ENCODE peak calls at places on chromosomes 11 and 22, in seven cellular contexts. One of them, this sample, is unnamed.

GRCh38 chr11:6693342-6694228 is 10.4 kb upstream of the MRPL17 start:
- DNase-seq in body of pancreas: no peak
- DNase-seq in left ventricle myocardium inferior: no peak
- DNase-seq in cardiac muscle cell: no peak
- DNase-seq in PC-3: peak; percentile 72
- DNase-seq in CD8-positive, alpha-beta memory T cell: peak; percentile 24
- DNase-seq in prostate gland: no peak
- DNase-seq in this sample: no peak

GRCh38 chr11:19419021-19419750 is 178.4 kb upstream of the E2F8 start:
- DNase-seq in cardiac muscle cell: no peak
- DNase-seq in PC-3: peak; percentile 32
- DNase-seq in left ventricle myocardium inferior: no peak
- DNase-seq in CD8-positive, alpha-beta memory T cell: no peak
- DNase-seq in body of pancreas: no peak
- DNase-seq in prostate gland: no peak
- DNase-seq in this sample: peak; percentile 32

GRCh38 chr22:50326959-50327710 is at the start of gene DENND6B:
- DNase-seq in body of pancreas: peak; percentile 89
- DNase-seq in cardiac muscle cell: peak; percentile 90
- DNase-seq in PC-3: peak; percentile 76
- DNase-seq in left ventricle myocardium inferior: peak; percentile 85
- DNase-seq in prostate gland: peak; percentile 76
- DNase-seq in CD8-positive, alpha-beta memory T cell: peak; percentile 59
- DNase-seq in this sample: peak; percentile 81

GRCh38 chr22:50545522-50546325 is at the start of gene KLHDC7B:
- DNase-seq in left ventricle myocardium inferior: no peak
- DNase-seq in body of pancreas: no peak
- DNase-seq in prostate gland: no peak
- DNase-seq in CD8-positive, alpha-beta memory T cell: no peak
- DNase-seq in cardiac muscle cell: no peak
- DNase-seq in PC-3: no peak
- DNase-seq in this sample: no peak

GRCh38 chr11:106399075-106399500 is 321.6 kb downstream of the AASDHPPT start:
- DNase-seq in body of pancreas: peak; percentile 30
- DNase-seq in prostate gland: no peak
- DNase-seq in PC-3: peak; percentile 99
- DNase-seq in CD8-positive, alpha-beta memory T cell: no peak
- DNase-seq in cardiac muscle cell: no peak
- DNase-seq in left ventricle myocardium inferior: no peak
- DNase-seq in this sample: no peak

GRCh38 chr11:59787816-59788215 is 22.8 kb downstream of the MRPL16 start:
- DNase-seq in prostate gland: no peak
- DNase-seq in PC-3: peak; percentile 23
- DNase-seq in CD8-positive, alpha-beta memory T cell: no peak
- DNase-seq in cardiac muscle cell: peak; percentile 65
- DNase-seq in body of pancreas: no peak
- DNase-seq in left ventricle myocardium inferior: no peak
- DNase-seq in this sample: no peak

GRCh38 chr11:67138922-67139321 is 19.9 kb downstream of the KDM2A start:
- DNase-seq in body of pancreas: no peak
- DNase-seq in CD8-positive, alpha-beta memory T cell: no peak
- DNase-seq in left ventricle myocardium inferior: no peak
- DNase-seq in prostate gland: no peak
- DNase-seq in PC-3: no peak
- DNase-seq in cardiac muscle cell: no peak
- DNase-seq in this sample: no peak

GRCh38 chr11:110565690-110566336 is 136.1 kb downstream of the FDX1 start:
- DNase-seq in body of pancreas: peak; percentile 12
- DNase-seq in cardiac muscle cell: no peak
- DNase-seq in PC-3: peak; percentile 11
- DNase-seq in CD8-positive, alpha-beta memory T cell: peak; percentile 9
- DNase-seq in prostate gland: peak; percentile 8
- DNase-seq in left ventricle myocardium inferior: no peak
- DNase-seq in this sample: peak; percentile 71

GRCh38 chr11:120184371-120184945 is 26.4 kb upstream of the OAF start:
- DNase-seq in body of pancreas: peak; percentile 30
- DNase-seq in prostate gland: no peak
- DNase-seq in left ventricle myocardium inferior: peak; percentile 78
- DNase-seq in PC-3: no peak
- DNase-seq in CD8-positive, alpha-beta memory T cell: no peak
- DNase-seq in cardiac muscle cell: no peak
- DNase-seq in this sample: no peak

GRCh38 chr11:7278314-7278917 is 26.7 kb downstream of the SYT9 start:
- DNase-seq in PC-3: peak; percentile 69
- DNase-seq in body of pancreas: peak; percentile 34
- DNase-seq in prostate gland: no peak
- DNase-seq in CD8-positive, alpha-beta memory T cell: no peak
- DNase-seq in left ventricle myocardium inferior: no peak
- DNase-seq in cardiac muscle cell: peak; percentile 53
- DNase-seq in this sample: peak; percentile 5

GRCh38 chr11:97948793-97949192 is 1072.0 kb upstream of the CNTN5 start:
- DNase-seq in CD8-positive, alpha-beta memory T cell: no peak
- DNase-seq in left ventricle myocardium inferior: no peak
- DNase-seq in body of pancreas: no peak
- DNase-seq in cardiac muscle cell: no peak
- DNase-seq in PC-3: no peak
- DNase-seq in prostate gland: no peak
- DNase-seq in this sample: no peak

GRCh38 chr11:34250732-34251639 is 106.8 kb downstream of the ABTB2 start:
- DNase-seq in left ventricle myocardium inferior: peak; percentile 50
- DNase-seq in CD8-positive, alpha-beta memory T cell: peak; percentile 72
- DNase-seq in prostate gland: no peak
- DNase-seq in PC-3: peak; percentile 91
- DNase-seq in body of pancreas: no peak
- DNase-seq in cardiac muscle cell: no peak
- DNase-seq in this sample: no peak

GRCh38 chr22:35638408-35638807 is 9.8 kb upstream of the APOL6 start:
- DNase-seq in body of pancreas: peak; percentile 42
- DNase-seq in prostate gland: no peak
- DNase-seq in CD8-positive, alpha-beta memory T cell: no peak
- DNase-seq in left ventricle myocardium inferior: peak; percentile 91
- DNase-seq in PC-3: no peak
- DNase-seq in cardiac muscle cell: peak; percentile 24
- DNase-seq in this sample: peak; percentile 39

GRCh38 chr11:109320595-109320994 is 101.4 kb upstream of the C11orf87 start:
- DNase-seq in prostate gland: no peak
- DNase-seq in body of pancreas: no peak
- DNase-seq in CD8-positive, alpha-beta memory T cell: no peak
- DNase-seq in left ventricle myocardium inferior: no peak
- DNase-seq in cardiac muscle cell: no peak
- DNase-seq in PC-3: peak; percentile 70
- DNase-seq in this sample: no peak

GRCh38 chr11:27174026-27174425 is 133.4 kb downstream of the BBOX1 start:
- DNase-seq in PC-3: peak; percentile 15
- DNase-seq in CD8-positive, alpha-beta memory T cell: no peak
- DNase-seq in left ventricle myocardium inferior: no peak
- DNase-seq in cardiac muscle cell: no peak
- DNase-seq in prostate gland: peak; percentile 90
- DNase-seq in body of pancreas: no peak
- DNase-seq in this sample: peak; percentile 18

GRCh38 chr11:18294862-18295261 is 27.1 kb downstream of the HPS5 start:
- DNase-seq in left ventricle myocardium inferior: no peak
- DNase-seq in cardiac muscle cell: no peak
- DNase-seq in CD8-positive, alpha-beta memory T cell: no peak
- DNase-seq in prostate gland: no peak
- DNase-seq in body of pancreas: no peak
- DNase-seq in PC-3: no peak
- DNase-seq in this sample: no peak

GRCh38 chr11:72831521-72832300 is 17.5 kb downstream of the ATG16L2 start:
- DNase-seq in body of pancreas: peak; percentile 90
- DNase-seq in prostate gland: peak; percentile 77
- DNase-seq in left ventricle myocardium inferior: peak; percentile 87
- DNase-seq in CD8-positive, alpha-beta memory T cell: peak; percentile 28
- DNase-seq in PC-3: peak; percentile 76
- DNase-seq in cardiac muscle cell: peak; percentile 87
- DNase-seq in this sample: peak; percentile 88

GRCh38 chr11:129861702-129862107 is 33.7 kb downstream of the NFRKB start:
- DNase-seq in cardiac muscle cell: peak; percentile 78
- DNase-seq in left ventricle myocardium inferior: peak; percentile 56
- DNase-seq in body of pancreas: peak; percentile 76
- DNase-seq in CD8-positive, alpha-beta memory T cell: no peak
- DNase-seq in PC-3: peak; percentile 100
- DNase-seq in prostate gland: peak; percentile 93
- DNase-seq in this sample: peak; percentile 97

GRCh38 chr11:29051935-29052334 is 943.7 kb downstream of the METTL15 start:
- DNase-seq in prostate gland: no peak
- DNase-seq in body of pancreas: no peak
- DNase-seq in cardiac muscle cell: no peak
- DNase-seq in PC-3: peak; percentile 25
- DNase-seq in left ventricle myocardium inferior: no peak
- DNase-seq in CD8-positive, alpha-beta memory T cell: no peak
- DNase-seq in this sample: no peak

GRCh38 chr11:126233391-126233790 is 21.8 kb downstream of the FAM118B start:
- DNase-seq in cardiac muscle cell: no peak
- DNase-seq in PC-3: peak; percentile 81
- DNase-seq in body of pancreas: no peak
- DNase-seq in prostate gland: no peak
- DNase-seq in left ventricle myocardium inferior: no peak
- DNase-seq in CD8-positive, alpha-beta memory T cell: no peak
- DNase-seq in this sample: no peak

GRCh38 chr11:110921742-110922200 is 209.5 kb upstream of the ARHGAP20 start:
- DNase-seq in CD8-positive, alpha-beta memory T cell: no peak
- DNase-seq in PC-3: no peak
- DNase-seq in body of pancreas: peak; percentile 51
- DNase-seq in cardiac muscle cell: no peak
- DNase-seq in prostate gland: peak; percentile 82
- DNase-seq in left ventricle myocardium inferior: no peak
- DNase-seq in this sample: peak; percentile 96

GRCh38 chr11:309558-309855 is 1.9 kb downstream of the IFITM2 start:
- DNase-seq in PC-3: no peak
- DNase-seq in prostate gland: no peak
- DNase-seq in left ventricle myocardium inferior: no peak
- DNase-seq in CD8-positive, alpha-beta memory T cell: no peak
- DNase-seq in body of pancreas: no peak
- DNase-seq in cardiac muscle cell: no peak
- DNase-seq in this sample: no peak
- H3K27ac ChIP-seq in PC-3: no peak overlapping the region
- H3K27ac ChIP-seq in prostate gland: peak overlapping the region; percentile 81
- H3K27ac ChIP-seq in left ventricle myocardium inferior: peak overlapping the region; percentile 93
- H3K27ac ChIP-seq in CD8-positive, alpha-beta memory T cell: peak overlapping the region; percentile 72
- H3K27ac ChIP-seq in body of pancreas: no peak overlapping the region
- H3K27ac ChIP-seq in cardiac muscle cell: no peak overlapping the region
- H3K27ac ChIP-seq in this sample: peak overlapping the region; percentile 79

GRCh38 chr22:19962909-19963806 is 21.5 kb upstream of the TXNRD2 start:
- DNase-seq in PC-3: peak; percentile 92
- DNase-seq in cardiac muscle cell: no peak
- DNase-seq in left ventricle myocardium inferior: no peak
- DNase-seq in CD8-positive, alpha-beta memory T cell: no peak
- DNase-seq in body of pancreas: peak; percentile 95
- DNase-seq in prostate gland: peak; percentile 93
- DNase-seq in this sample: peak; percentile 96
- H3K9me3 ChIP-seq in PC-3: no peaks in the 10 kb centered on the region
- H3K9me3 ChIP-seq in cardiac muscle cell: no peaks in the 10 kb centered on the region
- H3K9me3 ChIP-seq in left ventricle myocardium inferior: no peaks in the 10 kb centered on the region
- H3K9me3 ChIP-seq in CD8-positive, alpha-beta memory T cell: no peaks in the 10 kb centered on the region
- H3K9me3 ChIP-seq in body of pancreas: no peaks in the 10 kb centered on the region
- H3K9me3 ChIP-seq in prostate gland: no peaks in the 10 kb centered on the region
- H3K9me3 ChIP-seq in this sample: no peaks in the 10 kb centered on the region

GRCh38 chr11:64592234-64592615 is 1.2 kb downstream of the SLC22A12 start:
- DNase-seq in CD8-positive, alpha-beta memory T cell: no peak
- DNase-seq in prostate gland: no peak
- DNase-seq in PC-3: no peak
- DNase-seq in cardiac muscle cell: no peak
- DNase-seq in left ventricle myocardium inferior: no peak
- DNase-seq in body of pancreas: no peak
- DNase-seq in this sample: no peak
- H3K4me3 ChIP-seq in CD8-positive, alpha-beta memory T cell: no peak overlapping the region
- H3K4me3 ChIP-seq in prostate gland: no peak overlapping the region
- H3K4me3 ChIP-seq in PC-3: no peak overlapping the region
- H3K4me3 ChIP-seq in cardiac muscle cell: no peak overlapping the region
- H3K4me3 ChIP-seq in left ventricle myocardium inferior: no peak overlapping the region
- H3K4me3 ChIP-seq in body of pancreas: no peak overlapping the region
- H3K4me3 ChIP-seq in this sample: no peak overlapping the region

GRCh38 chr22:23300476-23300875 is 120.2 kb downstream of the BCR start:
- DNase-seq in left ventricle myocardium inferior: no peak
- DNase-seq in cardiac muscle cell: no peak
- DNase-seq in prostate gland: no peak
- DNase-seq in CD8-positive, alpha-beta memory T cell: no peak
- DNase-seq in body of pancreas: no peak
- DNase-seq in PC-3: no peak
- DNase-seq in this sample: no peak

GRCh38 chr22:23301591-23301990 is 121.3 kb downstream of the BCR start:
- DNase-seq in body of pancreas: no peak
- DNase-seq in cardiac muscle cell: no peak
- DNase-seq in PC-3: no peak
- DNase-seq in left ventricle myocardium inferior: no peak
- DNase-seq in CD8-positive, alpha-beta memory T cell: no peak
- DNase-seq in prostate gland: no peak
- DNase-seq in this sample: no peak

GRCh38 chr22:23305321-23305910 is 125.1 kb downstream of the BCR start:
- DNase-seq in left ventricle myocardium inferior: no peak
- DNase-seq in body of pancreas: no peak
- DNase-seq in CD8-positive, alpha-beta memory T cell: no peak
- DNase-seq in PC-3: peak; percentile 53
- DNase-seq in prostate gland: no peak
- DNase-seq in cardiac muscle cell: no peak
- DNase-seq in this sample: peak; percentile 6

GRCh38 chr22:23305922-23306374 is 125.6 kb downstream of the BCR start:
- DNase-seq in CD8-positive, alpha-beta memory T cell: no peak
- DNase-seq in left ventricle myocardium inferior: peak; percentile 79
- DNase-seq in cardiac muscle cell: no peak
- DNase-seq in PC-3: no peak
- DNase-seq in prostate gland: peak; percentile 33
- DNase-seq in body of pancreas: peak; percentile 57
- DNase-seq in this sample: peak; percentile 40

DNA sequence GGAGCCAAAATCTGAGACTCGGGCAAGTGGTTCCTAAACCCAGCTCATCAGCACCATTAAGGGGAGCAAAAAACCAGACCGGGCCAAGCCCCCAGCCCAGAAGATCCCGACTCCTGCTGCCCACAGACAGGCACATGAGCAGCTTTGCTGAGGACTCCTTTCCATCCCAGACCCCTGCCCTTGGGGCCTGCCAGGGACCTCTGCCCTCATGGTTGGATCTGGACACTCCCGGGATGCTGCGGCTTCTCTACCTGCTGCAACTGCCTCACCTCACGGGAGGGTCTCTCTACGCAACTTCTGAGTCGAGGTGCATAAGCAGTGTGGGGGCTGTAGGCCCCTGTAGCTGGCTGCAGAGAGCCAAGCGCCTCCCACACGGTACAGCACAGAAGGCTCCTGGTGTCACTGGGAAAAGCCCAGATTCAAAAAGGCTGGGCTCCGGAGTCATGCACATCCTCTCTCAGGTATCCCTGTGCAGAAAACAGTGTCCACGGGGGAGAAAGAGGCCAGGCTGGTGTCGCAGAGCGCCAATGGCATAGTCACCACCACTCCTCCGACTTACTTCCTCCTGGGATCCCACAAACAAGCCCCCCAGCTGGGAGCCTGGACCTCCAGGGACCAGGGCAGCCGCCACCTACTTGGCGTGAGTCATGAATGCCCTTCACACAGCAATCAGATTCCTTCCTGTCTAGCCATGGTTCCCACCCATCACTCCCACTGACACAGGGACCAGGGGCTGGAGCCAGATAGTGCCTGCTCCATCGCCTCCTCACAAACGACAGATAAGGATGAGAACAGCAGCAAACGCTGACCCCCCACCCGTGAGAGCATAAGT is 122.1 kb downstream of the BCR start:
- DNase-seq in left ventricle myocardium inferior: no peak
- DNase-seq in cardiac muscle cell: no peak
- DNase-seq in PC-3: no peak
- DNase-seq in CD8-positive, alpha-beta memory T cell: no peak
- DNase-seq in prostate gland: no peak
- DNase-seq in body of pancreas: no peak
- DNase-seq in this sample: no peak
- H3K27ac ChIP-seq in left ventricle myocardium inferior: no peak overlapping the region
- H3K27ac ChIP-seq in cardiac muscle cell: no peak overlapping the region
- H3K27ac ChIP-seq in PC-3: no peak overlapping the region
- H3K27ac ChIP-seq in CD8-positive, alpha-beta memory T cell: no peak overlapping the region
- H3K27ac ChIP-seq in prostate gland: no peak overlapping the region
- H3K27ac ChIP-seq in body of pancreas: no peak overlapping the region
- H3K27ac ChIP-seq in this sample: no peak overlapping the region

GRCh38 chr22:19330865-19331418 is 39.4 kb upstream of the CLTCL1 start:
- DNase-seq in prostate gland: no peak
- DNase-seq in CD8-positive, alpha-beta memory T cell: no peak
- DNase-seq in cardiac muscle cell: no peak
- DNase-seq in left ventricle myocardium inferior: no peak
- DNase-seq in PC-3: no peak
- DNase-seq in body of pancreas: no peak
- DNase-seq in this sample: no peak
- H3K9me3 ChIP-seq in prostate gland: no peaks in the 10 kb centered on the region
- H3K9me3 ChIP-seq in CD8-positive, alpha-beta memory T cell: peaks cover 6% of the 10 kb centered on the region
- H3K9me3 ChIP-seq in cardiac muscle cell: no peaks in the 10 kb centered on the region
- H3K9me3 ChIP-seq in left ventricle myocardium inferior: peaks cover 69% of the 10 kb centered on the region
- H3K9me3 ChIP-seq in PC-3: peaks cover 3% of the 10 kb centered on the region
- H3K9me3 ChIP-seq in body of pancreas: no peaks in the 10 kb centered on the region
- H3K9me3 ChIP-seq in this sample: no peaks in the 10 kb centered on the region

This sample was measured in thyroid gland.